ENCODE peak calls at places on chromosome 6, in four cellular contexts. W is H1, O is K562, V is HepG2. X is an unnamed sample.

GRCh38 chr6:145629478-145629877 is 105.8 kb downstream of the EPM2A start:
- DNase-seq in W (no peak), V (no peak), O (no peak), X (no peak)

GRCh38 chr6:141700836-141701235 is 431.9 kb upstream of the GJE1 start:
- DNase-seq in V (no peak), O (no peak), W (no peak), X (no peak)

GRCh38 chr6:107695061-107695715 is 128.9 kb downstream of the SCML4 start:
- DNase-seq in W (no peak), O (no peak), V (no peak), X (no peak)

GRCh38 chr6:79426625-79427278 is 110.5 kb downstream of the LCA5 start:
- DNase-seq in V (no peak), O (no peak), W (no peak), X (no peak)

GRCh38 chr6:33313709-33314514 is at the start of gene TAPBP:
- DNase-seq in V (peak), O (peak), W (no peak), X (no peak)

GRCh38 chr6:144158133-144158532 is 7.8 kb downstream of the STX11 start:
- DNase-seq in V (no peak), W (no peak), O (no peak), X (no peak)

GRCh38 chr6:16205377-16206144 is 32.8 kb upstream of the GMPR start:
- DNase-seq in V (no peak), O (no peak), W (no peak), X (no peak)

GRCh38 chr6:4957521-4958231 is 46.2 kb downstream of the RPP40 start:
- DNase-seq in V (peak), W (no peak), O (no peak), X (no peak)

GRCh38 chr6:53761036-53761435 is 33.8 kb upstream of the LRRC1 start:
- DNase-seq in O (no peak), W (no peak), V (no peak), X (no peak)

GRCh38 chr6:1952726-1953360 is 292.6 kb downstream of the GMDS start:
- DNase-seq in O (no peak), W (no peak), V (no peak), X (peak)

GRCh38 chr6:130107710-130108109 is 89.3 kb downstream of the L3MBTL3 start:
- DNase-seq in W (no peak), O (no peak), V (no peak), X (no peak)

GRCh38 chr6:43670623-43670986 is 17.0 kb downstream of the MRPS18A start:
- DNase-seq in V (no peak), O (no peak), W (no peak), X (no peak)

GRCh38 chr6:91106083-91106482 is 519.2 kb upstream of the MAP3K7 start:
- DNase-seq in O (no peak), V (peak), W (no peak), X (no peak)

GRCh38 chr6:169313347-169314010 is 59.8 kb upstream of the THBS2 start:
- DNase-seq in V (no peak), W (no peak), O (no peak), X (no peak)

DNA sequence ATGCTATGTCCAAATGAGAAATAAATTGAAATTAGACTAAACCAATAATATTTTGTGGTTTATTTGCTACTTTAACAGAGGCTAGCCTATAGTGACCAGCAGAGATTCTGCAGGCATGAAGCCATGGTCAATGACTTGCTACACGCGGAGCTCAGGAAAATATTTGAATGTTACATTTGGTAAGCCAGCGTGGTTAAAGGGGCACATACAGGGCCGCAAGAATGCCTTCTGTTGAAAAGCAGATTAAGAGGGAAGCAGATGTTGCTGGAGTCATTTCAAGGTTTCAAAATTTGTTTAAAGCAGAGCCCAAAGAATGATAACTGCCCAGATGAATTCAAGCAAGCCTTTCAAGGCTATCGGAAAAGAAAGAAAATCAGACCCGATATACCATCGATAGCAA is 294.3 kb upstream of the MAN1A1 start:
- DNase-seq in V (no peak), W (no peak), O (no peak), X (no peak)
- TF ChIP-seq FOSL1 in V (no peak), W (no peak), O (no peak), X (no peak)

DNA sequence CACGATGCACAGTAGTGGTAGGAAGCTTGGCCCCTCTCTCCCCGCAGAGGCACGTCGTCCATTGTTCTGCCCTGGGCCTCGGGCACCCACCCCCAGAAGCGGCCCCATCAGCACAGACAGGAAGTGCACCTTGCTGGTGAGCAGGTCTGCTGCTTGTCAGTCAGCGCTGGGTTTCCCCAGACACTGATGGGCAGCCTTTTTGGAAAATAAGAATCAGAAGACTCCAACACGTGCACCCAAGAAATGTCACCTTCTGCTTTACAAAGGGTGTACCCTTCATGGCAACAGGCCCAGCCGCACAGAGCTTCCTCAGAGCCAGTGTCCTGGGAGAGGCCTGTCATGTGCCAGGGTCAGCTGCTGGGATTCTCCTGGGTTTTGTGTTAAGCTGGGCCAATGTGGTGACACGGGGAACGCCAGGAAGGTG is 34.7 kb upstream of the IRF4 start:
- DNase-seq in V (no peak), W (no peak), O (no peak), X (no peak)
- H3K4me2 ChIP-seq in V (no peak), W (no peak), O (no peak), X (no peak)

GRCh38 chr6:27592481-27593199 is 119.7 kb upstream of the ZNF184 start:
- DNase-seq in V (peak), O (peak), W (no peak), X (no peak)

GRCh38 chr6:27591660-27592059 is 118.8 kb upstream of the ZNF184 start:
- DNase-seq in W (no peak), O (peak), V (peak), X (no peak)

GRCh38 chr6:27593861-27594260 is 121.0 kb upstream of the ZNF184 start:
- DNase-seq in V (no peak), O (no peak), W (no peak), X (no peak)

GRCh38 chr6:27593200-27593818 is 120.4 kb upstream of the ZNF184 start:
- DNase-seq in O (no peak), W (no peak), V (no peak), X (no peak)

DNA sequence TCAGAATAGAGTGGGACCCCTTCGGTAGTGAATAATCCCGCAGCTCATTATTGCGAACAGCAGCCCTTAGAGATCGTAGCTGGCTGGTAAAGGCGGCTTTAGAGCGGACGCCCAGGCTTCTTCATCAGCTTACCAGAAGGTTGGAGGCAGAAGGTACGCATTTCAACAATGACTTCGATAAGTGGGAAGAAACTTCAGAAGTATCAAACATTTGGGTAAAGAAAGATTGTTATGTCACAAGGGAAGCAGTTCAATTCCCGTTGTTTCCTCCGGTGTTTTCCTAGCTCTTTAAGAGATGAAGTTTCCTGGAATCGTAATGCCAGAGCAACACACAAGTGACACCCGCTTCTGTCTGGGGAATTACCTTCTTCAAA is 119.2 kb upstream of the ZNF184 start:
- DNase-seq in W (no peak), O (no peak), V (no peak), X (no peak)
- TF ChIP-seq FOSL1 in W (no peak), O (no peak), V (no peak), X (no peak)

DNA sequence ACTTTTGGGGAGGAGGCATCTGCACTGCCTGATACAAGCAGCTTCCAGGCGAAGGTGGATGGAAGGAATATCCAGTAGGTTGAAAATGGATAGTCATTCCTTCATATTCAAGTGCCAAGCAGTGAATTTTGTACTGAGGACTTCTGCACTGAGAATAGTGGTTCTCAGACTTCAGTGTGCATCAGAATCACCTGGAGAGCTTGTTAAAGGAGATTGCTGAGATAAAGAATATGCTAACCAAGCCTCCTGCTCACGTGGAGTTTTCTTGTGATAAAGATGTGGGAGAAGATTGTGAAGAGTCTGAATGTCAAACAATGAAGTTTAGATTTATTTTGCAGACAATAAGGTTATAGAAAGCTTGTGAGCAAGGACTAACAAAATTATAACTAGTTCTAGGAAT is 97.8 kb downstream of the HFE start:
- DNase-seq in V (no peak), O (no peak), W (no peak), X (no peak)
- H3K4me2 ChIP-seq in V (no peak), O (no peak), W (peak), X (no peak)

GRCh38 chr6:39426057-39426592 is 103.6 kb upstream of the KCNK16 start:
- DNase-seq in W (no peak), V (no peak), O (no peak), X (no peak)
- TF ChIP-seq FOSL1 in W (no peak), V (no peak), O (no peak), X (peak)

GRCh38 chr6:36677059-36677749 is 1.3 kb upstream of the CDKN1A start:
- DNase-seq in O (no peak), V (peak), W (no peak), X (no peak)
- H3K4me2 ChIP-seq in O (no peak), V (peak), W (peak), X (peak)

GRCh38 chr6:157244175-157244574 is 79.1 kb downstream of the TMEM242 start:
- DNase-seq in O (no peak), W (no peak), V (no peak), X (no peak)
- TF ChIP-seq FOSL1 in O (no peak), W (no peak), V (no peak), X (no peak)

GRCh38 chr6:37168163-37168758 is 1.7 kb upstream of the PIM1 start:
- DNase-seq in V (no peak), W (no peak), O (no peak), X (no peak)

GRCh38 chr6:37169458-37170272 is at the start of gene PIM1:
- DNase-seq in V (peak), O (peak), W (peak), X (peak)

GRCh38 chr6:37170273-37171140 is 555 bp downstream of the PIM1 start:
- DNase-seq in O (peak), W (no peak), V (no peak), X (no peak)

GRCh38 chr6:37171141-37171969 is 1.4 kb downstream of the PIM1 start:
- DNase-seq in W (no peak), V (no peak), O (no peak), X (no peak)

DNA sequence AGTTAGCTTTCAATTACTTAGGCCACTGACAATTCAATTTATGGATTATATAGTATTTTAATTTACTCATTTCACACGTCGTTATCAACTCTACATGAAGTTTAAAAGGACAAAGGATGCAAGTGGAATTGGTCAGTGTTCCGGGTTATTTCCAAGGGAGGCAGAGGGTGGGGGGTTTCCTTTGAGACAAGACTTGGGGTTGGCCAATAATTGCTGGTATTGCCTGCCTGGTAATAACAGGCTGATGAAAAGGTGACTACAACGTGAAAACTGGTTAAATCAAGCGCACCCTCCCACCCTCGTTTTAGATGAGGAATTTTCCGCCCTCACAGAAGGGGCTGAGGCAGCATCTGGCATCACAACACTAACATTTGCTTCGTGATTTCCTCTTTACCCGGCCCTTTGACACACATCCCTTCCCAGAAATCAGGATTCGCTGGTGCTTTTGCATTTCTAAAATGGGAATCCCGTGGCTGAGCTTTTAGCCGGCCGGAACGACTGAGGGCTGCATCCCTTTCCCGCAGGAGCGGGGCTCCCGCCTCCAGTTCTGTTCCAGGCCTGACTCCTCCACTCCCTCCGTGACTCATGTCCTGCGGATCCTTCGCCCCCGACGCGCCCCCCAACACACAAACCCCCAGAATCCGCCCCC is 1.0 kb upstream of the PIM1 start:
- DNase-seq in O (peak), W (no peak), V (no peak), X (no peak)
- H3K4me2 ChIP-seq in O (peak), W (peak), V (peak), X (peak)

GRCh38 chr6:35330541-35331119 is 11.7 kb upstream of the PPARD start:
- DNase-seq in W (no peak), O (no peak), V (no peak), X (no peak)
- TF ChIP-seq FOSL1 in W (no peak), O (no peak), V (no peak), X (no peak)

X was measured in HCT116.